ENCODE peak calls at places on chromosomes 7 and 10, in seven cellular contexts. F, I, C, X, W, L and T are unnamed samples.
A peak's percentile ranks its signal among the peaks of the same experiment; 100 is the strongest.

GRCh38 chr7:150945171-150945852 is 32.8 kb downstream of the KCNH2 start:
- DNase-seq in L (no peak), X (peak; percentile 42), C (no peak), W (no peak), I (no peak), F (no peak), T (no peak)

GRCh38 chr10:18224626-18225445 is 84.6 kb downstream of the CACNB2 start:
- DNase-seq in I (no peak), L (peak; percentile 71), F (no peak), W (no peak), X (peak; percentile 59), C (no peak), T (no peak)

GRCh38 chr7:66265566-66265965 is 60.4 kb downstream of the TPST1 start:
- DNase-seq in C (peak; percentile 29), X (no peak), F (no peak), W (no peak), I (no peak), L (no peak), T (peak; percentile 25)

GRCh38 chr10:71880425-71881306 is 29.6 kb upstream of the PSAP start:
- DNase-seq in F (no peak), I (no peak), W (no peak), L (no peak), C (no peak), X (no peak), T (no peak)

GRCh38 chr7:107505997-107506682 is 36.3 kb downstream of the GPR22 start:
- DNase-seq in C (no peak), X (no peak), L (peak; percentile 92), W (no peak), F (peak; percentile 87), I (no peak), T (no peak)

GRCh38 chr7:70016044-70016770 is 417.9 kb downstream of the AUTS2 start:
- DNase-seq in C (no peak), X (peak; percentile 91), F (no peak), W (no peak), I (no peak), L (no peak), T (no peak)

GRCh38 chr10:49690673-49691356 is 11.4 kb downstream of the C10orf53 start:
- DNase-seq in X (no peak), C (no peak), I (no peak), W (no peak), F (no peak), L (no peak), T (no peak)

GRCh38 chr10:62149621-62150020 is 119.0 kb downstream of the RTKN2 start:
- DNase-seq in F (no peak), C (no peak), L (no peak), X (no peak), W (no peak), I (no peak), T (no peak)

GRCh38 chr7:137957887-137958286 is 44.0 kb downstream of the CREB3L2 start:
- DNase-seq in C (no peak), L (no peak), W (no peak), F (no peak), I (no peak), X (peak; percentile 80), T (no peak)

GRCh38 chr10:317219-317868 is 182.1 kb downstream of the ZMYND11 start:
- DNase-seq in F (no peak), X (no peak), W (no peak), I (no peak), L (peak; percentile 23), C (no peak), T (no peak)

GRCh38 chr10:70668454-70668970 is 3.8 kb upstream of the ADAMTS14 start:
- DNase-seq in W (no peak), X (peak; percentile 31), I (no peak), L (no peak), F (no peak), C (peak; percentile 31), T (peak; percentile 40)

GRCh38 chr7:105462765-105463164 is 59.3 kb downstream of the PUS7 start:
- DNase-seq in X (no peak), C (no peak), I (no peak), L (no peak), F (no peak), W (no peak), T (no peak)

GRCh38 chr7:44636041-44636580 is 29.7 kb downstream of the OGDH start:
- DNase-seq in I (no peak), W (no peak), F (no peak), L (no peak), C (no peak), X (peak; percentile 26), T (no peak)

GRCh38 chr7:33062023-33062781 is at the start of gene NT5C3A:
- DNase-seq in F (peak; percentile 56), X (no peak), C (peak; percentile 9), W (peak; percentile 10), I (no peak), L (peak; percentile 57), T (peak; percentile 46)